ENCODE peak calls at places on chromosomes 11 and 22, in eight cellular contexts. C, U, I, Y, Q, T, N and V are unnamed samples.

GRCh38 chr11:112279901-112280267 is 19.2 kb upstream of the PLET1 start:
- DNase-seq in C (peak; percentile 70), N (peak; percentile 64), Y (no peak), U (peak; percentile 73), I (peak; percentile 72), T (peak; percentile 49), Q (peak; percentile 77), V (peak; percentile 59)

GRCh38 chr22:45212992-45213751 is 27.5 kb downstream of the KIAA0930 start:
- DNase-seq in N (no peak), Q (no peak), C (peak; percentile 43), I (no peak), Y (peak; percentile 72), U (no peak), T (peak; percentile 60), V (no peak)

GRCh38 chr11:38089728-38090127 is 1491.7 kb upstream of the RAG2 start:
- DNase-seq in U (no peak), Q (no peak), I (peak; percentile 69), Y (no peak), T (no peak), N (no peak), C (no peak), V (no peak)

GRCh38 chr11:86983071-86983488 is 27.9 kb upstream of the FZD4 start:
- DNase-seq in N (no peak), Q (no peak), Y (no peak), T (no peak), I (no peak), C (no peak), U (no peak), V (peak; percentile 45)

GRCh38 chr11:114250993-114251796 is 45.0 kb upstream of the NNMT start:
- DNase-seq in Y (no peak), N (no peak), C (no peak), Q (no peak), T (no peak), U (no peak), I (peak; percentile 39), V (peak; percentile 79)

GRCh38 chr22:39686178-39686620 is 115.6 kb downstream of the CACNA1I start:
- DNase-seq in C (no peak), T (no peak), I (no peak), N (no peak), U (no peak), Y (no peak), Q (no peak), V (no peak)

GRCh38 chr11:93020248-93021088 is 51.0 kb downstream of the MTNR1B start:
- DNase-seq in T (no peak), Q (no peak), N (no peak), C (no peak), U (no peak), Y (no peak), I (peak; percentile 33), V (no peak)

GRCh38 chr22:36377022-36377631 is 10.6 kb downstream of the MYH9 start:
- DNase-seq in N (peak; percentile 87), I (no peak), T (no peak), Q (peak; percentile 52), C (no peak), Y (no peak), U (peak; percentile 51), V (no peak)

GRCh38 chr22:48175721-48176120 is 1413.3 kb downstream of the TBC1D22A start:
- DNase-seq in N (no peak), U (no peak), T (no peak), Y (no peak), I (no peak), Q (no peak), C (no peak), V (no peak)

GRCh38 chr11:110973401-110973980 is 261.3 kb upstream of the ARHGAP20 start:
- DNase-seq in T (no peak), C (no peak), U (no peak), Y (no peak), Q (no peak), N (no peak), I (no peak), V (no peak)

GRCh38 chr22:29757096-29757495 is 9.7 kb downstream of the ZMAT5 start:
- DNase-seq in Y (no peak), I (no peak), N (no peak), Q (no peak), U (no peak), C (no peak), T (no peak), V (no peak)

GRCh38 chr11:1574256-1575242 is 2.5 kb upstream of the DUSP8 start:
- DNase-seq in Y (peak; percentile 86), I (no peak), Q (peak; percentile 60), U (peak; percentile 42), C (peak; percentile 65), T (peak; percentile 29), N (peak; percentile 45), V (no peak)

GRCh38 chr11:18615628-18616392 is 16.2 kb downstream of the MISFA start:
- DNase-seq in C (no peak), T (no peak), U (no peak), N (peak; percentile 83), I (no peak), Y (no peak), Q (no peak), V (no peak)

GRCh38 chr11:58060535-58060934 is 29.8 kb downstream of the OR6Q1 start:
- DNase-seq in C (no peak), I (no peak), Q (no peak), T (no peak), U (no peak), N (no peak), Y (no peak), V (no peak)

GRCh38 chr11:108565653-108566052 is 27.9 kb downstream of the EXPH5 start:
- DNase-seq in C (no peak), T (no peak), Y (no peak), I (no peak), N (no peak), U (no peak), Q (no peak), V (no peak)

GRCh38 chr22:39452740-39453040 is 4.1 kb upstream of the MGAT3 start:
- DNase-seq in U (no peak), Y (no peak), C (no peak), Q (no peak), T (no peak), N (no peak), I (no peak), V (no peak)

GRCh38 chr22:32971252-32971651 is 86.9 kb downstream of the SYN3 start:
- DNase-seq in T (no peak), U (no peak), Y (no peak), Q (no peak), I (no peak), C (no peak), N (no peak), V (no peak)

GRCh38 chr11:44904261-44905080 is 46.2 kb downstream of the TP53I11 start:
- DNase-seq in Q (no peak), I (no peak), C (no peak), T (no peak), Y (no peak), N (no peak), U (no peak), V (no peak)

GRCh38 chr22:39301926-39302325 is 17.5 kb downstream of the RPL3 start:
- DNase-seq in I (no peak), N (no peak), T (no peak), Q (no peak), C (no peak), Y (no peak), U (no peak), V (no peak)

GRCh38 chr22:28023774-28024173 is 104.7 kb upstream of the PITPNB start:
- DNase-seq in T (no peak), Y (no peak), N (no peak), I (peak; percentile 41), C (peak; percentile 9), U (no peak), Q (peak; percentile 10), V (no peak)

GRCh38 chr11:117822031-117822521 is 2.5 kb downstream of the FXYD2 start:
- DNase-seq in Y (peak; percentile 73), I (peak; percentile 49), C (peak; percentile 46), U (peak; percentile 55), N (no peak), Q (peak; percentile 61), T (no peak), V (no peak)

GRCh38 chr11:121613724-121614123 is 161.0 kb upstream of the SORL1-AS1 start:
- DNase-seq in T (no peak), C (no peak), U (no peak), Q (no peak), N (no peak), I (no peak), Y (no peak), V (no peak)

GRCh38 chr11:17479284-17480214 is 2.9 kb upstream of the ABCC8 start:
- DNase-seq in N (no peak), T (peak; percentile 37), Y (no peak), Q (no peak), C (no peak), U (no peak), I (peak; percentile 77), V (no peak)

GRCh38 chr22:33005476-33005875 is 52.7 kb downstream of the SYN3 start:
- DNase-seq in T (no peak), N (no peak), Y (no peak), U (no peak), C (no peak), Q (no peak), I (no peak), V (no peak)

GRCh38 chr11:35525501-35526175 is at the start of gene PAMR1:
- DNase-seq in N (no peak), Y (peak; percentile 85), C (peak; percentile 60), Q (no peak), I (peak; percentile 72), U (peak; percentile 4), T (no peak), V (no peak)

GRCh38 chr11:17822021-17822781 is 87.6 kb downstream of the KCNC1 start:
- DNase-seq in I (no peak), N (no peak), Q (no peak), C (peak; percentile 31), Y (no peak), T (no peak), U (no peak), V (no peak)

GRCh38 chr11:9735236-9735635 is 71.4 kb downstream of the SWAP70 start:
- DNase-seq in Y (no peak), Q (no peak), N (no peak), U (no peak), I (no peak), C (no peak), T (no peak), V (no peak)

GRCh38 chr22:42636506-42636905 is 3.9 kb downstream of the ATP5MGL start:
- DNase-seq in Y (no peak), Q (no peak), I (no peak), U (no peak), C (no peak), N (no peak), T (no peak), V (no peak)

GRCh38 chr11:104113541-104113940 is 50.4 kb downstream of the PDGFD start:
- DNase-seq in Q (no peak), C (no peak), T (no peak), U (no peak), N (no peak), I (no peak), Y (no peak), V (no peak)

GRCh38 chr11:69477111-69477510 is 4.4 kb upstream of the LINC01488 start:
- DNase-seq in Y (peak; percentile 46), N (no peak), C (no peak), I (no peak), Q (no peak), U (no peak), T (no peak), V (no peak)

GRCh38 chr11:1863352-1864215 is 10.7 kb downstream of the LSP1 start:
- DNase-seq in C (peak; percentile 89), I (peak; percentile 86), T (peak; percentile 38), U (no peak), Y (no peak), N (no peak), Q (no peak), V (peak; percentile 79)